ENCODE peak calls at places on chromosomes 12 and 14, in ten cellular contexts. I is astrocyte of the spinal cord, L is HFF-Myc, R is lower lobe of right lung, O is chondrocyte, D is cardiac muscle cell, M is stomach, U is B cell, N is neural progenitor cell, F is keratinocyte. E is an unnamed sample.

GRCh38 chr14:102893452-102893851 is 29.0 kb upstream of the AMN start:
- DNase-seq in R (no peak), F (no peak), N (no peak), D (no peak), U (no peak), M (peak), I (peak), L (peak), O (no peak), E (no peak)

GRCh38 chr14:69268763-69269162 is 8.8 kb downstream of the GALNT16 start:
- DNase-seq in I (peak), R (no peak), N (no peak), O (no peak), L (no peak), F (peak), U (no peak), M (no peak), D (no peak), E (no peak)

GRCh38 chr12:50509009-50509663 is 4.4 kb downstream of the DIP2B start:
- DNase-seq in L (no peak), I (no peak), R (no peak), N (no peak), F (no peak), M (no peak), U (no peak), O (no peak), D (no peak), E (no peak)

GRCh38 chr14:52012635-52013034 is 23.3 kb downstream of the RTRAF start:
- DNase-seq in D (no peak), F (no peak), U (no peak), M (no peak), I (peak), R (no peak), O (no peak), N (no peak), L (no peak), E (no peak)

GRCh38 chr12:128818065-128819022 is 5.4 kb downstream of the SLC15A4 start:
- DNase-seq in F (peak), R (no peak), M (peak), L (no peak), O (no peak), I (peak), U (no peak), N (no peak), D (no peak), E (no peak)

GRCh38 chr14:29348504-29348903 is 579.1 kb downstream of the PRKD1 start:
- DNase-seq in F (no peak), U (no peak), O (no peak), I (no peak), R (no peak), L (no peak), M (no peak), N (no peak), D (no peak), E (no peak)

GRCh38 chr12:58592817-58593216 is 327.5 kb downstream of the LRIG3 start:
- DNase-seq in F (no peak), N (no peak), R (no peak), I (no peak), M (no peak), U (no peak), D (no peak), O (no peak), L (no peak), E (no peak)

GRCh38 chr12:40946612-40947194 is 241.4 kb upstream of the PDZRN4 start:
- DNase-seq in L (no peak), F (no peak), N (peak), R (no peak), U (no peak), M (no peak), D (peak), O (no peak), I (peak), E (no peak)

GRCh38 chr12:48013287-48013686 is 9.0 kb upstream of the COL2A1 start:
- DNase-seq in M (peak), F (no peak), R (no peak), L (no peak), D (no peak), N (no peak), U (no peak), O (no peak), I (no peak), E (no peak)

GRCh38 chr14:105974902-105975301 is 448.5 kb downstream of the TMEM121 start:
- DNase-seq in N (no peak), F (no peak), D (no peak), R (no peak), M (no peak), I (no peak), U (peak), L (no peak), O (no peak), E (no peak)
- TF ChIP-seq CTCF in N (no peak), F (no peak), D (no peak), R (peak), M (no peak), I (no peak), U (peak), L (no peak), O (no peak), E (no peak)

DNA sequence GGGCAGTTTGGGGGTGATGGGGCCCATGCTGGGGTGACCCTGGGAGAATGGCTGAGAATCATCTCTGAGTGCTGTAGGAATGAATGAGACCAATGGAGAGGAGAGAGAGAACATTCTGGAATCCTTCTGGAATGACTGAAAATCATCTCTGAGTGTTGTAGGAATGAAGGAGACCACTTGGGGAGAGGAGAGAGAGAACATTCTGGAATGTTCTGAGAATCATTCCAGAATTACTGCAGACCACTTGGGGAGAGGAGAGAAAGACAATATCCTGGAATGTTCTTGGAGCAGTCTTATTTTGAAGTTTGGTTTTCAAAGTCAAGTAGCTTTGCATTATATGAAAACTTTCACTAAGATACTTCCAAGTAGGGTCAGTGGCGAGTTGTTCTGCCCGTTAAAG is 64.3 kb downstream of the ZNF664 start:
- DNase-seq in M (no peak), L (no peak), U (no peak), R (no peak), I (no peak), O (no peak), N (no peak), F (no peak), D (no peak), E (no peak)
- TF ChIP-seq CTCF in M (no peak), L (no peak), U (no peak), R (no peak), I (no peak), O (no peak), N (no peak), F (no peak), D (no peak), E (no peak)

GRCh38 chr12:124201248-124201647 is 93.6 kb upstream of the RFLNA start:
- DNase-seq in U (no peak), R (no peak), O (no peak), D (no peak), N (no peak), F (no peak), I (no peak), L (no peak), M (no peak), E (no peak)
- TF ChIP-seq CTCF in U (no peak), R (no peak), O (no peak), D (no peak), N (no peak), F (no peak), I (no peak), L (no peak), M (no peak), E (no peak)

DNA sequence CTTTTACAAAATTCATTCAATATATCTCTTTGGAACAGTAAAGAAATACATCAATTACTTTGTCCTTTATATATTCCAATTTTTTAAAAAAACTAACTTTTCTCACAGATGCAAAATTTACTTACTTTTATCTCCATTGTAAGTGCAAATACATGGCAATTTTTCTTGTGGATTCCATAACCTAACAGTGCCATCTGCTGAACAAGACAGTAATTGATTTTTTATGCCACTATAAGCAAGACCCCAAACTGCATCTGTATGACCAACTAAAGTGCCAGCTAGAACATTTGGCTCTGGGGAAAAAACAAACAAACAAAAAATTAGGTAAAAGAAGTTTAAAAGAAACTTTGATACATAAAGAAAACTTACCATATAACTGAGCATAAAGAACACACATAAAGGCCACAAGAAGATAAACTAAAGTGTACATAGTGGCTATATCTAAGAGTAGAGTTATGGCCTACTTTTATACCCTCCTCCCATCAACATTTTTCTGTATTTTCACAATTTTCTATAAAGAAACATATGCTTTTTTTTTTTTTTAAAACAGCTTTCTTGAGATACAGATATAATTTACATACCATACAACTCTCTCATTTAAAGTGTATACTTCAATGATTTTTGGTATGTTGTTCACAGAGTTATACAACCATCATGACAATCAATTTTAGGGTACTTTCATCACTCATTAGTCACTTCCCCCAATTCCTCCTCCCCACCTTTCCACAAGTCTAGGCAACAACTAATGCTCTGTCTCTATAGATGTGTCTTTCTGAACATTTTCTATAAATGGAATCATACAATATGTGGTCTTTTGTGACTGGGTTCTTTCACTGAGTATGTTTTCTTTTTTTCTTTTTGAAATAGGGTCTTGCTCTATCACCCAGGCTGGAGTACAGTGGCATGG is 32.6 kb downstream of the COCH start:
- DNase-seq in L (peak), I (peak), O (no peak), U (no peak), M (no peak), N (no peak), D (no peak), R (no peak), F (peak), E (no peak)
- TF ChIP-seq CTCF in L (peak), I (peak), O (peak), U (peak), M (no peak), N (peak), D (peak), R (no peak), F (peak), E (no peak)

DNA sequence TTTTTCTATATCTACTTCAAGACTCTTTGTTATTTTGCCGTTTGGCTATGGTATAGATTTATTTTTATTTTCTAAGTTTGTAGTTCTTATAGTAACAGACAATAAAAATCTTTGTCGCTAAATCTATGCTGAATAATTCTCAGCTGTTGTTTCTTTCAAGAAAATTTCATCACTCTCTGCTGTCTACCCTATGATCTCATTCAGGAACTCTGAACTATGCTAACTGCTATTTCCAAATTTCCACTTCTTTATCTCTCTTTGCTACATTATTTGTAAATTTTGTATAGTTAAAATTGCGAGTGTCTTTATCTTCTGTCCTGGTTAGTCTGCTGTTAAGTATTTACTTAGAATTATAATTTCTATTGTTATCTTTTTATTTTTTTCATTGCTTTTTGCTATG is 353.6 kb downstream of the LRFN5 start:
- DNase-seq in O (no peak), R (no peak), D (no peak), N (no peak), L (no peak), U (no peak), I (no peak), M (no peak), F (no peak), E (no peak)
- TF ChIP-seq CTCF in O (no peak), R (no peak), D (no peak), N (no peak), L (no peak), U (no peak), I (no peak), M (no peak), F (no peak), E (no peak)

GRCh38 chr14:22822619-22823551 is 6.8 kb upstream of the MRPL52 start:
- DNase-seq in R (peak), I (peak), U (peak), N (peak), D (peak), F (no peak), L (no peak), O (no peak), M (peak), E (peak)
- TF ChIP-seq CTCF in R (peak), I (peak), U (peak), N (peak), D (peak), F (peak), L (peak), O (peak), M (no peak), E (peak)

GRCh38 chr12:15015121-15015520 is 42.3 kb downstream of the PDE6H start:
- DNase-seq in I (no peak), D (no peak), L (no peak), U (no peak), N (no peak), F (no peak), M (no peak), O (no peak), R (no peak), E (no peak)
- TF ChIP-seq CTCF in I (no peak), D (no peak), L (no peak), U (no peak), N (no peak), F (no peak), M (no peak), O (no peak), R (no peak), E (no peak)

GRCh38 chr14:64736271-64737131 is 32.3 kb downstream of the PLEKHG3 start:
- DNase-seq in M (peak), O (peak), R (peak), N (no peak), U (no peak), I (no peak), L (no peak), D (no peak), F (no peak), E (no peak)
- TF ChIP-seq CTCF in M (no peak), O (no peak), R (no peak), N (no peak), U (no peak), I (no peak), L (no peak), D (no peak), F (no peak), E (no peak)

GRCh38 chr12:19181666-19182426 is 52.3 kb downstream of the PLEKHA5 start:
- DNase-seq in L (no peak), N (no peak), I (peak), D (no peak), O (no peak), R (no peak), M (no peak), U (no peak), F (no peak), E (no peak)
- TF ChIP-seq CTCF in L (no peak), N (peak), I (peak), D (peak), O (peak), R (no peak), M (no peak), U (no peak), F (no peak), E (no peak)